ENCODE peak calls at places on chromosomes 5 and 9, in ten cellular contexts. One of them, this sample, is unnamed.

GRCh38 chr5:180618830-180619562 is 27.7 kb upstream of the SCGB3A1 start:
- DNase-seq in psoas muscle: no peak
- DNase-seq in astrocyte of the cerebellum: no peak
- DNase-seq in osteocyte: no peak
- DNase-seq in foreskin fibroblast: peak
- DNase-seq in neural crest cell: peak
- DNase-seq in heart left ventricle: no peak
- DNase-seq in tibial artery: no peak
- DNase-seq in nephron progenitor cell: peak
- DNase-seq in IMR-90: peak
- DNase-seq in this sample: no peak

GRCh38 chr5:137751869-137752491 is 2.2 kb downstream of the HNRNPA0 start:
- DNase-seq in neural crest cell: no peak
- DNase-seq in IMR-90: peak
- DNase-seq in osteocyte: no peak
- DNase-seq in nephron progenitor cell: no peak
- DNase-seq in psoas muscle: no peak
- DNase-seq in tibial artery: peak
- DNase-seq in astrocyte of the cerebellum: peak
- DNase-seq in foreskin fibroblast: peak
- DNase-seq in heart left ventricle: no peak
- DNase-seq in this sample: no peak

GRCh38 chr5:55865831-55866230 is 14.7 kb downstream of the IL31RA start:
- DNase-seq in osteocyte: no peak
- DNase-seq in psoas muscle: no peak
- DNase-seq in foreskin fibroblast: peak
- DNase-seq in heart left ventricle: no peak
- DNase-seq in astrocyte of the cerebellum: no peak
- DNase-seq in nephron progenitor cell: no peak
- DNase-seq in neural crest cell: no peak
- DNase-seq in tibial artery: no peak
- DNase-seq in IMR-90: peak
- DNase-seq in this sample: no peak

GRCh38 chr9:87515588-87516221 is 18.0 kb downstream of the DAPK1 start:
- DNase-seq in astrocyte of the cerebellum: no peak
- DNase-seq in tibial artery: no peak
- DNase-seq in IMR-90: no peak
- DNase-seq in heart left ventricle: no peak
- DNase-seq in nephron progenitor cell: no peak
- DNase-seq in foreskin fibroblast: no peak
- DNase-seq in neural crest cell: no peak
- DNase-seq in osteocyte: no peak
- DNase-seq in psoas muscle: no peak
- DNase-seq in this sample: no peak

GRCh38 chr9:95048225-95049087 is 269.1 kb downstream of the FANCC start:
- DNase-seq in astrocyte of the cerebellum: no peak
- DNase-seq in foreskin fibroblast: peak
- DNase-seq in tibial artery: peak
- DNase-seq in neural crest cell: peak
- DNase-seq in osteocyte: peak
- DNase-seq in nephron progenitor cell: peak
- DNase-seq in heart left ventricle: peak
- DNase-seq in IMR-90: no peak
- DNase-seq in psoas muscle: peak
- DNase-seq in this sample: peak

GRCh38 chr5:134028496-134028895 is 23.7 kb upstream of the VDAC1 start:
- DNase-seq in astrocyte of the cerebellum: no peak
- DNase-seq in foreskin fibroblast: no peak
- DNase-seq in neural crest cell: no peak
- DNase-seq in tibial artery: no peak
- DNase-seq in heart left ventricle: no peak
- DNase-seq in osteocyte: no peak
- DNase-seq in nephron progenitor cell: no peak
- DNase-seq in psoas muscle: no peak
- DNase-seq in IMR-90: no peak
- DNase-seq in this sample: no peak

GRCh38 chr9:92763721-92764380 is 782 bp downstream of the BICD2 start:
- DNase-seq in neural crest cell: peak
- DNase-seq in heart left ventricle: no peak
- DNase-seq in psoas muscle: peak
- DNase-seq in osteocyte: no peak
- DNase-seq in tibial artery: peak
- DNase-seq in IMR-90: no peak
- DNase-seq in astrocyte of the cerebellum: no peak
- DNase-seq in foreskin fibroblast: peak
- DNase-seq in nephron progenitor cell: peak
- DNase-seq in this sample: no peak

GRCh38 chr9:33638516-33638915 is 114.5 kb downstream of the ANKRD18B start:
- DNase-seq in osteocyte: no peak
- DNase-seq in neural crest cell: no peak
- DNase-seq in IMR-90: no peak
- DNase-seq in nephron progenitor cell: no peak
- DNase-seq in heart left ventricle: no peak
- DNase-seq in foreskin fibroblast: no peak
- DNase-seq in astrocyte of the cerebellum: no peak
- DNase-seq in psoas muscle: no peak
- DNase-seq in tibial artery: no peak
- DNase-seq in this sample: no peak

GRCh38 chr9:93675336-93676150 is 99.2 kb downstream of the PHF2 start:
- DNase-seq in astrocyte of the cerebellum: no peak
- DNase-seq in nephron progenitor cell: no peak
- DNase-seq in neural crest cell: no peak
- DNase-seq in foreskin fibroblast: no peak
- DNase-seq in psoas muscle: peak
- DNase-seq in IMR-90: no peak
- DNase-seq in tibial artery: peak
- DNase-seq in osteocyte: peak
- DNase-seq in heart left ventricle: peak
- DNase-seq in this sample: peak

GRCh38 chr5:10660720-10661387 is 97.0 kb downstream of the ANKRD33B start:
- DNase-seq in IMR-90: no peak
- DNase-seq in heart left ventricle: no peak
- DNase-seq in nephron progenitor cell: no peak
- DNase-seq in neural crest cell: no peak
- DNase-seq in psoas muscle: no peak
- DNase-seq in foreskin fibroblast: no peak
- DNase-seq in tibial artery: no peak
- DNase-seq in osteocyte: no peak
- DNase-seq in astrocyte of the cerebellum: no peak
- DNase-seq in this sample: no peak

GRCh38 chr9:133742849-133743444 is 4.8 kb upstream of the SARDH start:
- DNase-seq in psoas muscle: peak
- DNase-seq in foreskin fibroblast: peak
- DNase-seq in neural crest cell: peak
- DNase-seq in IMR-90: peak
- DNase-seq in tibial artery: peak
- DNase-seq in nephron progenitor cell: peak
- DNase-seq in osteocyte: peak
- DNase-seq in heart left ventricle: peak
- DNase-seq in astrocyte of the cerebellum: peak
- DNase-seq in this sample: peak

GRCh38 chr5:126435261-126435660 is 12.1 kb downstream of the GRAMD2B start:
- DNase-seq in foreskin fibroblast: no peak
- DNase-seq in osteocyte: no peak
- DNase-seq in IMR-90: no peak
- DNase-seq in nephron progenitor cell: no peak
- DNase-seq in astrocyte of the cerebellum: no peak
- DNase-seq in neural crest cell: no peak
- DNase-seq in heart left ventricle: no peak
- DNase-seq in psoas muscle: no peak
- DNase-seq in tibial artery: no peak
- DNase-seq in this sample: no peak

GRCh38 chr9:8205580-8205979 is 406.0 kb upstream of the DMAC1 start:
- DNase-seq in tibial artery: no peak
- DNase-seq in osteocyte: no peak
- DNase-seq in foreskin fibroblast: peak
- DNase-seq in nephron progenitor cell: no peak
- DNase-seq in heart left ventricle: no peak
- DNase-seq in neural crest cell: no peak
- DNase-seq in astrocyte of the cerebellum: peak
- DNase-seq in psoas muscle: no peak
- DNase-seq in IMR-90: no peak
- DNase-seq in this sample: no peak

GRCh38 chr5:98468188-98468869 is 305.1 kb upstream of the RGMB start:
- DNase-seq in heart left ventricle: no peak
- DNase-seq in osteocyte: no peak
- DNase-seq in nephron progenitor cell: no peak
- DNase-seq in tibial artery: no peak
- DNase-seq in foreskin fibroblast: peak
- DNase-seq in psoas muscle: no peak
- DNase-seq in IMR-90: peak
- DNase-seq in neural crest cell: no peak
- DNase-seq in astrocyte of the cerebellum: peak
- DNase-seq in this sample: no peak

GRCh38 chr5:147417133-147417813 is 92.6 kb downstream of the DPYSL3 start:
- DNase-seq in astrocyte of the cerebellum: peak
- DNase-seq in psoas muscle: peak
- DNase-seq in IMR-90: peak
- DNase-seq in neural crest cell: no peak
- DNase-seq in heart left ventricle: no peak
- DNase-seq in foreskin fibroblast: peak
- DNase-seq in nephron progenitor cell: no peak
- DNase-seq in osteocyte: no peak
- DNase-seq in tibial artery: peak
- DNase-seq in this sample: no peak

GRCh38 chr9:109506097-109506712 is 8.1 kb upstream of the PTPN3 start:
- DNase-seq in foreskin fibroblast: no peak
- DNase-seq in astrocyte of the cerebellum: no peak
- DNase-seq in osteocyte: no peak
- DNase-seq in nephron progenitor cell: no peak
- DNase-seq in heart left ventricle: no peak
- DNase-seq in tibial artery: no peak
- DNase-seq in neural crest cell: no peak
- DNase-seq in IMR-90: no peak
- DNase-seq in psoas muscle: no peak
- DNase-seq in this sample: no peak

GRCh38 chr5:132473019-132473531 is 17.5 kb downstream of the IRF1 start:
- DNase-seq in foreskin fibroblast: no peak
- DNase-seq in tibial artery: peak
- DNase-seq in astrocyte of the cerebellum: no peak
- DNase-seq in osteocyte: no peak
- DNase-seq in IMR-90: no peak
- DNase-seq in nephron progenitor cell: no peak
- DNase-seq in neural crest cell: no peak
- DNase-seq in heart left ventricle: no peak
- DNase-seq in psoas muscle: no peak
- DNase-seq in this sample: peak

GRCh38 chr5:1783214-1783551 is 16.5 kb downstream of the MRPL36 start:
- DNase-seq in foreskin fibroblast: no peak
- DNase-seq in tibial artery: no peak
- DNase-seq in neural crest cell: no peak
- DNase-seq in osteocyte: no peak
- DNase-seq in nephron progenitor cell: peak
- DNase-seq in astrocyte of the cerebellum: no peak
- DNase-seq in heart left ventricle: no peak
- DNase-seq in IMR-90: no peak
- DNase-seq in psoas muscle: no peak
- DNase-seq in this sample: no peak

DNA sequence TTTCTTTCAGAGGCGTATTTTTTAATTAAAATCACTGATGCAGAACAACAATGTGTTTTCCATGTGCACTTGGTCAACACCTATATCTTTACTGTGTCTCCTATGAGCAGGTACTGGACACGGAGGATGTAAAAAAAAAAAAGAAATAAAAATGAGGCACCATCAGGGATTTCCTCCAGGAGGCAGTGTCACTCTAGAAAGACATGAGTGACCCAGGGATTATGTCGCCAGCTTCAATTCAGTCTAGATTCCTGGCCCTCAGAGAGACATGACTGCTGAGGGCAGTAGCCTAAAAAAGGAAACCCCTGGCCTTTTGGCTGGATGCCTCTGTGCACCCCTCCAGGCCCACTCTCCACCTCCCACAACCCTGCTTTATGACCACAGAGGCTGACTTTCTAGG is 18.3 kb upstream of the IL33 start:
- DNase-seq in osteocyte: no peak
- DNase-seq in heart left ventricle: no peak
- DNase-seq in nephron progenitor cell: no peak
- DNase-seq in astrocyte of the cerebellum: no peak
- DNase-seq in neural crest cell: no peak
- DNase-seq in tibial artery: no peak
- DNase-seq in IMR-90: peak
- DNase-seq in foreskin fibroblast: peak
- DNase-seq in psoas muscle: no peak
- DNase-seq in this sample: no peak
- TF ChIP-seq CTCF in osteocyte: no peak
- TF ChIP-seq CTCF in heart left ventricle: peak
- TF ChIP-seq CTCF in nephron progenitor cell: peak
- TF ChIP-seq CTCF in astrocyte of the cerebellum: no peak
- TF ChIP-seq CTCF in neural crest cell: peak
- TF ChIP-seq CTCF in tibial artery: peak
- TF ChIP-seq CTCF in IMR-90: peak
- TF ChIP-seq CTCF in foreskin fibroblast: peak
- TF ChIP-seq CTCF in psoas muscle: peak
- TF ChIP-seq CTCF in this sample: no peak

GRCh38 chr9:125337282-125337681 is 75.7 kb downstream of the GAPVD1 start:
- DNase-seq in osteocyte: no peak
- DNase-seq in neural crest cell: no peak
- DNase-seq in tibial artery: no peak
- DNase-seq in astrocyte of the cerebellum: no peak
- DNase-seq in psoas muscle: no peak
- DNase-seq in IMR-90: no peak
- DNase-seq in foreskin fibroblast: no peak
- DNase-seq in heart left ventricle: no peak
- DNase-seq in nephron progenitor cell: peak
- DNase-seq in this sample: no peak
- TF ChIP-seq CTCF in osteocyte: no peak
- TF ChIP-seq CTCF in neural crest cell: no peak
- TF ChIP-seq CTCF in tibial artery: no peak
- TF ChIP-seq CTCF in astrocyte of the cerebellum: no peak
- TF ChIP-seq CTCF in psoas muscle: no peak
- TF ChIP-seq CTCF in IMR-90: no peak
- TF ChIP-seq CTCF in foreskin fibroblast: no peak
- TF ChIP-seq CTCF in heart left ventricle: no peak
- TF ChIP-seq CTCF in nephron progenitor cell: no peak
- TF ChIP-seq CTCF in this sample: no peak

GRCh38 chr5:74016373-74016772 is 390.4 kb downstream of the ARHGEF28 start:
- DNase-seq in psoas muscle: no peak
- DNase-seq in astrocyte of the cerebellum: no peak
- DNase-seq in nephron progenitor cell: no peak
- DNase-seq in foreskin fibroblast: no peak
- DNase-seq in neural crest cell: no peak
- DNase-seq in heart left ventricle: no peak
- DNase-seq in IMR-90: no peak
- DNase-seq in tibial artery: no peak
- DNase-seq in osteocyte: no peak
- DNase-seq in this sample: no peak
- TF ChIP-seq CTCF in psoas muscle: no peak
- TF ChIP-seq CTCF in astrocyte of the cerebellum: peak
- TF ChIP-seq CTCF in nephron progenitor cell: no peak
- TF ChIP-seq CTCF in foreskin fibroblast: no peak
- TF ChIP-seq CTCF in neural crest cell: peak
- TF ChIP-seq CTCF in heart left ventricle: no peak
- TF ChIP-seq CTCF in IMR-90: no peak
- TF ChIP-seq CTCF in tibial artery: no peak
- TF ChIP-seq CTCF in osteocyte: no peak
- TF ChIP-seq CTCF in this sample: no peak

DNA sequence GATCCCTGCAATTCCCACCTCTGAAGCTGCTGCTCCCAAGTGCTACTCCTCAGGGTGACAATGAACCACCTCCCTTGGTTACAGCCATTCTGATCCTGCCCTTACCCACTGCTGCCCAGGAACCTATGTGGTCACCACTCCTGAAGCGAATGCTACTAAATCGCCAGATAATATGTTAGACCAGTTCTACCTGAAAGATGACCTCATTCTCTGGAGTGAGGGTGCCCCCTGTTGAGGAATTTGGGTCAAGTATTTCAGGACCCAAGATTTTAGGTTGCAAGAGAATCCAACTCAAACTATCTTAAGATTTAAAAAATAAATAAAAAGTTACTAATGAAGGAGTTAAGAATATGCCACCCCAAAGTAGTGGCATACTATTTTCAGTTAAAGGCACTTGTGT is 5.8 kb upstream of the SNAPC3 start:
- DNase-seq in psoas muscle: no peak
- DNase-seq in osteocyte: no peak
- DNase-seq in tibial artery: no peak
- DNase-seq in astrocyte of the cerebellum: peak
- DNase-seq in foreskin fibroblast: peak
- DNase-seq in IMR-90: peak
- DNase-seq in nephron progenitor cell: peak
- DNase-seq in heart left ventricle: no peak
- DNase-seq in neural crest cell: no peak
- DNase-seq in this sample: no peak
- TF ChIP-seq CTCF in psoas muscle: peak
- TF ChIP-seq CTCF in osteocyte: peak
- TF ChIP-seq CTCF in tibial artery: peak
- TF ChIP-seq CTCF in astrocyte of the cerebellum: peak
- TF ChIP-seq CTCF in foreskin fibroblast: peak
- TF ChIP-seq CTCF in IMR-90: peak
- TF ChIP-seq CTCF in nephron progenitor cell: peak
- TF ChIP-seq CTCF in heart left ventricle: no peak
- TF ChIP-seq CTCF in neural crest cell: peak
- TF ChIP-seq CTCF in this sample: peak

This sample was measured in natural killer cell.